ENCODE peak calls at places on chromosomes 11 and 22, in four cellular contexts. B, H, W and E are unnamed samples.

GRCh38 chr22:27880778-27881394 is 38.2 kb downstream of the PITPNB start:
- DNase-seq in W (peak; percentile 41), H (peak; percentile 61), B (peak; percentile 75), E (peak; percentile 89)

GRCh38 chr11:66976048-66976467 is 954 bp downstream of the C11orf86 start:
- DNase-seq in H (no peak), W (no peak), B (peak; percentile 57), E (peak; percentile 60)

GRCh38 chr11:72446929-72447753 is 12.8 kb upstream of the CLPB start:
- DNase-seq in W (peak; percentile 83), H (peak; percentile 70), B (peak; percentile 36), E (peak; percentile 75)

GRCh38 chr11:6646631-6647281 is 8.9 kb downstream of the DCHS1 start:
- DNase-seq in H (no peak), B (no peak), W (peak; percentile 87), E (no peak)

GRCh38 chr11:119316017-119316728 is 757 bp downstream of the MCAM start:
- DNase-seq in H (peak; percentile 68), B (peak; percentile 36), W (no peak), E (peak; percentile 70)

GRCh38 chr11:62205441-62205840 is 3.0 kb upstream of the SCGB2A1 start:
- DNase-seq in W (no peak), H (no peak), B (no peak), E (no peak)

GRCh38 chr11:64661146-64661545 is 61.9 kb downstream of the NRXN2 start:
- DNase-seq in W (no peak), B (no peak), H (peak; percentile 58), E (peak; percentile 12)

GRCh38 chr11:17745032-17745772 is 10.6 kb downstream of the KCNC1 start:
- DNase-seq in W (no peak), H (peak; percentile 21), B (no peak), E (no peak)

GRCh38 chr22:49170053-49170452 is 657.6 kb downstream of the BRD1 start:
- DNase-seq in W (no peak), H (no peak), B (no peak), E (no peak)

GRCh38 chr11:2744166-2744565 is 44.4 kb upstream of the KCNQ1OT1 start:
- DNase-seq in H (no peak), W (no peak), B (no peak), E (no peak)

GRCh38 chr22:50185384-50186087 is at the start of gene TRABD:
- DNase-seq in B (peak; percentile 94), W (peak; percentile 88), H (peak; percentile 75), E (peak; percentile 96)

GRCh38 chr11:23280088-23280487 is 419.8 kb upstream of the CCDC179 start:
- DNase-seq in H (peak; percentile 73), W (no peak), B (no peak), E (peak; percentile 14)

GRCh38 chr11:69647761-69648497 is 7.0 kb downstream of the CCND1 start:
- DNase-seq in H (no peak), B (no peak), W (no peak), E (peak; percentile 21)

GRCh38 chr11:35144811-35145210 is 5.8 kb downstream of the CD44 start:
- DNase-seq in W (peak; percentile 27), H (peak; percentile 43), B (no peak), E (peak; percentile 38)

GRCh38 chr11:2585566-2586090 is 114.2 kb downstream of the KCNQ1OT1 start:
- DNase-seq in W (no peak), B (no peak), H (no peak), E (no peak)